ENCODE peak calls at places on chromosomes 3 and 15, in four cellular contexts. One of them, this sample, is unnamed.

GRCh38 chr3:8968375-8968882 is 5.2 kb upstream of the RAD18 start:
- DNase-seq in H1: no peak
- DNase-seq in GM06990: no peak
- DNase-seq in heart left ventricle: no peak
- DNase-seq in this sample: no peak

GRCh38 chr3:52663098-52663497 is 22.6 kb downstream of the PBRM1 start:
- DNase-seq in GM06990: no peak
- DNase-seq in heart left ventricle: no peak
- DNase-seq in H1: no peak
- DNase-seq in this sample: no peak

GRCh38 chr15:83380682-83381081 is 66.5 kb upstream of the SH3GL3 start:
- DNase-seq in H1: no peak
- DNase-seq in GM06990: peak
- DNase-seq in heart left ventricle: peak
- DNase-seq in this sample: peak

GRCh38 chr15:69460481-69460880 is 7.9 kb downstream of the RPLP1 start:
- DNase-seq in GM06990: no peak
- DNase-seq in heart left ventricle: no peak
- DNase-seq in H1: no peak
- DNase-seq in this sample: no peak

GRCh38 chr15:95371664-95372063 is 958.8 kb upstream of the NR2F2 start:
- DNase-seq in heart left ventricle: no peak
- DNase-seq in GM06990: no peak
- DNase-seq in H1: no peak
- DNase-seq in this sample: no peak

GRCh38 chr3:63937661-63938651 is 25.8 kb upstream of the SCAANT1 start:
- DNase-seq in H1: no peak
- DNase-seq in heart left ventricle: no peak
- DNase-seq in GM06990: peak
- DNase-seq in this sample: no peak

GRCh38 chr15:56919708-56920637 is 1.5 kb downstream of the TCF12 start:
- DNase-seq in H1: no peak
- DNase-seq in GM06990: no peak
- DNase-seq in heart left ventricle: peak
- DNase-seq in this sample: peak

GRCh38 chr15:32105258-32106248 is 75.2 kb downstream of the CHRNA7 start:
- DNase-seq in GM06990: no peak
- DNase-seq in H1: no peak
- DNase-seq in heart left ventricle: peak
- DNase-seq in this sample: no peak

GRCh38 chr3:30625541-30626438 is 19.4 kb downstream of the TGFBR2 start:
- DNase-seq in GM06990: no peak
- DNase-seq in H1: no peak
- DNase-seq in heart left ventricle: no peak
- DNase-seq in this sample: no peak

GRCh38 chr3:14847613-14848541 is 29.1 kb downstream of the FGD5 start:
- DNase-seq in GM06990: peak
- DNase-seq in heart left ventricle: peak
- DNase-seq in H1: peak
- DNase-seq in this sample: no peak

GRCh38 chr15:70509282-70510272 is 253.8 kb downstream of the UACA start:
- DNase-seq in H1: no peak
- DNase-seq in GM06990: no peak
- DNase-seq in heart left ventricle: no peak
- DNase-seq in this sample: no peak

GRCh38 chr3:190545260-190545659 is 31.4 kb downstream of the IL1RAP start:
- DNase-seq in H1: no peak
- DNase-seq in heart left ventricle: no peak
- DNase-seq in GM06990: no peak
- DNase-seq in this sample: no peak

GRCh38 chr3:80785475-80785874 is 976.0 kb downstream of the GBE1 start:
- DNase-seq in heart left ventricle: no peak
- DNase-seq in H1: no peak
- DNase-seq in GM06990: no peak
- DNase-seq in this sample: no peak

GRCh38 chr3:76063019-76063418 is 277.7 kb upstream of the ZNF717 start:
- DNase-seq in heart left ventricle: no peak
- DNase-seq in H1: no peak
- DNase-seq in GM06990: no peak
- DNase-seq in this sample: no peak

GRCh38 chr3:13200951-13201350 is 127.7 kb upstream of the IQSEC1 start:
- DNase-seq in GM06990: no peak
- DNase-seq in H1: peak
- DNase-seq in heart left ventricle: no peak
- DNase-seq in this sample: no peak

GRCh38 chr3:13416002-13416793 is 3.9 kb downstream of the NUP210 start:
- DNase-seq in heart left ventricle: no peak
- DNase-seq in H1: no peak
- DNase-seq in GM06990: no peak
- DNase-seq in this sample: no peak

GRCh38 chr15:90336705-90337141 is 15.4 kb upstream of the ZNF774 start:
- DNase-seq in heart left ventricle: peak
- DNase-seq in GM06990: no peak
- DNase-seq in H1: no peak
- DNase-seq in this sample: no peak

GRCh38 chr15:83983634-83984458 is 251.7 kb upstream of the GOLGA6L4 start:
- DNase-seq in GM06990: peak
- DNase-seq in H1: no peak
- DNase-seq in heart left ventricle: no peak
- DNase-seq in this sample: peak

GRCh38 chr3:127371846-127372245 is 84.0 kb upstream of the PRR20G start:
- DNase-seq in H1: no peak
- DNase-seq in heart left ventricle: no peak
- DNase-seq in GM06990: no peak
- DNase-seq in this sample: no peak

GRCh38 chr3:8416965-8417364 is 84.7 kb upstream of the LMCD1 start:
- DNase-seq in H1: no peak
- DNase-seq in heart left ventricle: no peak
- DNase-seq in GM06990: no peak
- DNase-seq in this sample: no peak

GRCh38 chr3:11465744-11466611 is 177.7 kb downstream of the VGLL4 start:
- DNase-seq in heart left ventricle: peak
- DNase-seq in GM06990: no peak
- DNase-seq in H1: no peak
- DNase-seq in this sample: no peak

GRCh38 chr3:23738946-23739345 is 66.8 kb upstream of the UBE2E1 start:
- DNase-seq in heart left ventricle: no peak
- DNase-seq in H1: no peak
- DNase-seq in GM06990: no peak
- DNase-seq in this sample: no peak

GRCh38 chr3:16286161-16286560 is 21.1 kb downstream of the OXNAD1 start:
- DNase-seq in GM06990: no peak
- DNase-seq in heart left ventricle: no peak
- DNase-seq in H1: no peak
- DNase-seq in this sample: peak

GRCh38 chr3:189349772-189350171 is 178.0 kb downstream of the TPRG1 start:
- DNase-seq in GM06990: peak
- DNase-seq in heart left ventricle: no peak
- DNase-seq in H1: no peak
- DNase-seq in this sample: peak
- TF ChIP-seq CTCF in GM06990: no peak
- TF ChIP-seq CTCF in heart left ventricle: no peak
- TF ChIP-seq CTCF in H1: no peak
- TF ChIP-seq CTCF in this sample: no peak

DNA sequence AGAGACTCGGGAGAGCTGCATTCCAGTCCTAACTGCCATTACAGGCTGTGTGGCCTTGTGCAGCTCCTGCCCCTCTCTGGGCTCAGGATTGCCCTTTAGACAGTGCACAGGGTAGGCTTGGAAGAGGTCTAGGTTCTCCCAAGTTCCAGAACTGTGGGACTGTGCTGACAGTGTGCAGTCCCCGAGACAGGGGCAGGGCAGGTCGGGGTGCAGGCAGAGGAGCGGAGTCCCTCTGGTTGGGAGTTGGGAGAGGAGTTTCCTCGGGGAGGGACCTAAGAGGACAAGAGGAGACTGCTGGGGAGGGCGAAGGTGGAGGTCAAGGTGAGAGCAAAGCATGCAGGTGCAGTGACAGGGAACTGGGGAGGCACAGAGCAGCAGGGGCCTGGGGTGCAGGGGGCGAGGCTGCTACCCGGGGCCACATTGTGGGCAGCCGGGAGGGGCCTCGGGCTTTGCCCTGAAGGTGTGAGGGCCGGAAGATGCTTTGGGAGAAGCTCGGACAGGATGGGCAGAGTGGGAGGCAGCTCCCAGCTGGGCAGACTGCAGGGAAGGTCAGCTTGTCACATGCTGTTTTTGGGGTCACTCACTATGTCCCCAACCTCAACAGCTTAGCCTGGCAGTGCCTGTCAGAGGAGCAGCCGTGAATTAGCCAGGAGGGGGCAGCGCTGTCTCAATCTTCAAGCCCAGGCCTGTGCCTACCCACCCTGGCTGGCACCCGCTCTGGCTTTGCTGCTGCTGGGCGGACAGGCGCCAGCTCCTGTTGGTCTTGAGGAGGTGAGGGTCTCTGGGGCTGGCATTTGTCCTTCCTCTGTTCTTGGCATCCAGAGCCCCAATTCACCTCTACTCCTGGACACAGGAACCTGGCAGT is 15.4 kb upstream of the CSPG4 start:
- DNase-seq in H1: no peak
- DNase-seq in heart left ventricle: peak
- DNase-seq in GM06990: no peak
- DNase-seq in this sample: no peak
- TF ChIP-seq CTCF in H1: peak
- TF ChIP-seq CTCF in heart left ventricle: peak
- TF ChIP-seq CTCF in GM06990: peak
- TF ChIP-seq CTCF in this sample: peak

GRCh38 chr3:177530908-177531307 is 333.6 kb upstream of the TBL1XR1 start:
- DNase-seq in H1: no peak
- DNase-seq in heart left ventricle: no peak
- DNase-seq in GM06990: no peak
- DNase-seq in this sample: no peak
- TF ChIP-seq CTCF in H1: no peak
- TF ChIP-seq CTCF in heart left ventricle: no peak
- TF ChIP-seq CTCF in GM06990: no peak
- TF ChIP-seq CTCF in this sample: no peak

GRCh38 chr3:27279153-27279552 is 90.0 kb downstream of the NEK10 start:
- DNase-seq in heart left ventricle: no peak
- DNase-seq in GM06990: no peak
- DNase-seq in H1: no peak
- DNase-seq in this sample: no peak
- TF ChIP-seq CTCF in heart left ventricle: peak
- TF ChIP-seq CTCF in GM06990: peak
- TF ChIP-seq CTCF in H1: peak
- TF ChIP-seq CTCF in this sample: peak

This sample was measured in GM13977.